ENCODE peak calls at places on chromosomes 4 and X, in nine cellular contexts. H is suprapubic skin, P is A673, Q is hepatocyte, I is fibroblast of the aortic adventitia, X is SK-N-SH, E is brain microvascular endothelial cell, N is GM12865, M is pancreas. W is an unnamed sample.

GRCh38 chr4:7582313-7583096 is 147.8 kb upstream of the PSAPL1 start:
- DNase-seq in Q (no peak), N (no peak), I (no peak), M (no peak), E (no peak), X (no peak), H (no peak), P (no peak), W (no peak)

GRCh38 chrX:76172325-76172887 is 456 bp upstream of the PBDC1 start:
- DNase-seq in M (no peak), H (no peak), N (no peak), P (no peak), E (no peak), Q (no peak), X (no peak), I (no peak), W (no peak)

GRCh38 chr4:145061325-145061920 is 36.6 kb downstream of the ANAPC10 start:
- DNase-seq in X (peak), M (no peak), H (no peak), P (peak), I (peak), E (no peak), Q (peak), N (peak), W (no peak)

GRCh38 chrX:38864165-38864564 is 62.9 kb downstream of the MID1IP1 start:
- DNase-seq in E (no peak), M (no peak), H (no peak), X (no peak), N (no peak), P (no peak), I (peak), Q (no peak), W (no peak)

GRCh38 chr4:177879851-177880250 is 437.6 kb upstream of the AGA start:
- DNase-seq in I (no peak), N (peak), Q (no peak), X (no peak), H (no peak), M (no peak), P (peak), E (no peak), W (no peak)

GRCh38 chr4:168826620-168827019 is 183.4 kb downstream of the CBR4 start:
- DNase-seq in H (no peak), E (no peak), P (no peak), N (no peak), M (no peak), I (no peak), X (no peak), Q (no peak), W (no peak)

GRCh38 chr4:39502034-39502658 is 25.1 kb downstream of the UGDH start:
- DNase-seq in I (peak), E (peak), M (no peak), H (no peak), P (no peak), Q (no peak), X (no peak), N (no peak), W (peak)

GRCh38 chr4:122963222-122963621 is 40.8 kb upstream of the NUDT6 start:
- DNase-seq in P (no peak), M (no peak), E (no peak), H (no peak), X (no peak), N (no peak), Q (no peak), I (peak), W (peak)

GRCh38 chrX:45843518-45843917 is 642.8 kb upstream of the DIPK2B start:
- DNase-seq in M (no peak), E (no peak), H (no peak), Q (no peak), X (no peak), N (peak), P (peak), I (peak), W (no peak)

DNA sequence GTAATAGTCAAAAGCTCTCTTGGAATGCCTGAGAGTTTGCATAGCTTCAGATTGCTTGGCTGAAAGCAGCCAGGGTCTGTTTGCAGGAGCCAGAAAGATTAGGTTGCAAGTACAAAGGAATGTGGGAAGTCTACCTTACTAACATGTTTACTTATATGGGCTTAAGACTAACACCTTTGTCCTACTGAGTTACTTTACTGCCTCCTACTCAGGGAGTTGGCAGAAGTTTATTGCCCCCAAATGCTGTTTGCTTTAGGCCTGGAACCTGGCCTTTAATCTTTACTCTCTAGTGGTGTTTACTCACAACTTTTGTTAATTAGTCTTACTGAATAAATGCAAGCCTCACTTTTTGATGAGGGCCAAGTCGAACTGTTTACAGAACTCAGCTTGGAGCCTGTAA is 219.4 kb upstream of the ZC4H2 start:
- DNase-seq in X (no peak), H (no peak), M (no peak), E (no peak), N (no peak), I (no peak), P (no peak), Q (peak), W (no peak)
- H3K4me3 ChIP-seq in X (no peak), H (no peak), M (no peak), E (no peak), N (no peak), I (no peak), P (no peak), Q (no peak), W (no peak)

DNA sequence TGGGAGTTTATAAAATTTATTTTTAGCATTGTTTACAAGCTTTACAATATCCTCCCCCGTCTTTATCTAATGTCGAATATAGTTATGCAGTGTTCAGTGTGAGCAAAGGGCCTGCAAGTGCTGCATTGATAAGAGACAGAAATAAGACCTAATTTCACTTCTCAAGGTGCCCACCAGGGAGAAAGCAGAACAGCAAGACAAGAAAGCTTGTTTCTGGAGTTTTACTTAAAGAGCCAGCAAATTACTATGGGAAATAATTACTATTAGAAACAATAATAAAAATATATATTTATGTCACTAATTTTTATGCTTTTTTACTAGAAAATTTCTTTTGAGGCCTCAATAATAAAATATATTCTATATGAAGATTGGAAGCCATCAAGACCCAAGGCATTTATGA is 2677.7 kb downstream of the ARAP2 start:
- DNase-seq in I (no peak), E (no peak), N (no peak), P (no peak), H (no peak), M (no peak), Q (no peak), X (no peak), W (no peak)
- H3K4me3 ChIP-seq in I (no peak), E (no peak), N (no peak), P (no peak), H (no peak), M (no peak), Q (no peak), X (no peak), W (no peak)

GRCh38 chr4:109816894-109817293 is 1.3 kb downstream of the GAR1 start:
- DNase-seq in Q (no peak), M (no peak), I (no peak), P (no peak), N (peak), X (no peak), H (no peak), E (no peak), W (no peak)
- H3K4me3 ChIP-seq in Q (peak), M (peak), I (peak), P (peak), N (peak), X (peak), H (peak), E (peak), W (peak)

GRCh38 chrX:131828482-131828881 is 194.6 kb upstream of the STK26 start:
- DNase-seq in Q (no peak), N (no peak), I (no peak), M (no peak), E (no peak), P (no peak), X (no peak), H (no peak), W (no peak)
- H3K4me3 ChIP-seq in Q (no peak), N (no peak), I (no peak), M (peak), E (no peak), P (peak), X (no peak), H (no peak), W (peak)

DNA sequence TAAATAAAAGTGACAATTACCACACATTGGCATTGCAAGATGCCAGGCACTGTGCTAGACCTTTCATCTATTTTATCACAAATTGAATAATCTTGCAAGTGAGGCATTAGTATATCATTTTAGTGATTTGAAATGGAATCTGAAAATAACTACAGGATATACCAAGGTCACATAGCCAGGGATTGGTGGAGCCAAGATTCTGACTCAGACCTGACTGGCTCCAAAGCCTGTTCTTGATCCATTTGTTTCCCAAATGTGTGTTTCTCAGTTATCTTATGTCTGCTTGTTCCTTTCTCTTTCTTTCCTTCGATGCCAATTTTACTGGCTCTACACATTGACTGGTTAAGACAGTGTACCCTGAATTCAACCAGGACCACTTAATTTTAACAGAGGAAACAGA is 275.8 kb upstream of the GATB start:
- DNase-seq in H (no peak), Q (no peak), E (no peak), M (no peak), I (peak), X (no peak), N (no peak), P (no peak), W (no peak)
- H3K4me3 ChIP-seq in H (no peak), Q (no peak), E (no peak), M (no peak), I (no peak), X (no peak), N (no peak), P (no peak), W (no peak)